ENCODE peak calls at places on chromosomes 11 and 22, in six cellular contexts. S, D, X, G, U and O are unnamed samples.

GRCh38 chr11:123251656-123252344 is 56.8 kb upstream of the CLMP start:
- DNase-seq in S (peak; percentile 48), G (no peak), X (peak; percentile 30), D (no peak), U (no peak), O (no peak)

GRCh38 chr11:128553662-128554392 is 33.5 kb downstream of the ETS1 start:
- DNase-seq in G (no peak), D (no peak), X (peak; percentile 60), S (no peak), U (peak; percentile 75), O (no peak)

GRCh38 chr22:46066691-46067090 is 83.6 kb upstream of the PPARA start:
- DNase-seq in D (peak; percentile 72), X (no peak), U (no peak), G (peak; percentile 74), S (peak; percentile 70), O (no peak)

GRCh38 chr11:44774131-44774530 is 47.4 kb downstream of the TSPAN18 start:
- DNase-seq in D (no peak), X (peak; percentile 79), U (no peak), G (no peak), S (no peak), O (no peak)

GRCh38 chr11:102473543-102473942 is 21.0 kb upstream of the TMEM123 start:
- DNase-seq in G (no peak), D (no peak), X (no peak), U (no peak), S (peak; percentile 93), O (no peak)

GRCh38 chr11:27705873-27706820 is 5.9 kb upstream of the BDNF start:
- DNase-seq in G (no peak), D (peak; percentile 67), U (peak; percentile 26), X (no peak), S (no peak), O (no peak)

GRCh38 chr11:99682646-99683045 is 661.9 kb downstream of the CNTN5 start:
- DNase-seq in S (no peak), U (no peak), D (no peak), X (no peak), G (no peak), O (no peak)

GRCh38 chr11:111419641-111420327 is 40.7 kb upstream of the POU2AF1 start:
- DNase-seq in D (no peak), X (no peak), G (no peak), S (no peak), U (no peak), O (no peak)

GRCh38 chr11:120358729-120359128 is 22.5 kb downstream of the ARHGEF12 start:
- DNase-seq in U (no peak), S (no peak), D (no peak), G (no peak), X (no peak), O (no peak)

GRCh38 chr11:115760921-115761320 is 256.7 kb upstream of the CADM1 start:
- DNase-seq in D (no peak), X (no peak), S (no peak), U (no peak), G (no peak), O (no peak)

GRCh38 chr11:111413849-111414248 is 34.8 kb upstream of the POU2AF1 start:
- DNase-seq in X (no peak), S (no peak), G (no peak), U (no peak), D (no peak), O (no peak)

GRCh38 chr11:131534031-131534430 is 163.6 kb downstream of the NTM start:
- DNase-seq in G (no peak), X (no peak), D (no peak), S (no peak), U (no peak), O (no peak)

GRCh38 chr11:2213890-2214526 is 42.4 kb upstream of the TH start:
- DNase-seq in U (no peak), X (no peak), S (peak; percentile 15), G (no peak), D (no peak), O (no peak)

GRCh38 chr11:2214527-2215229 is 43.1 kb upstream of the TH start:
- DNase-seq in G (no peak), S (peak; percentile 19), U (no peak), X (no peak), D (no peak), O (no peak)

GRCh38 chr11:2212411-2213251 is 41.0 kb upstream of the TH start:
- DNase-seq in G (no peak), S (peak; percentile 18), X (no peak), D (no peak), U (no peak), O (no peak)

GRCh38 chr11:2215230-2215560 is 43.6 kb upstream of the TH start:
- DNase-seq in G (no peak), U (no peak), S (peak; percentile 16), D (no peak), X (no peak), O (no peak)

GRCh38 chr11:2213384-2213842 is 41.8 kb upstream of the TH start:
- DNase-seq in G (no peak), U (no peak), X (no peak), S (peak; percentile 31), D (no peak), O (no peak)
- H3K36me3 ChIP-seq in G (no peaks in the 10 kb centered on the region), U (no peaks in the 10 kb centered on the region), X (no peaks in the 10 kb centered on the region), S (no peaks in the 10 kb centered on the region), D (no peaks in the 10 kb centered on the region), O (no peaks in the 10 kb centered on the region)

GRCh38 chr11:95434489-95435057 is 203.6 kb upstream of the SESN3 start:
- DNase-seq in U (no peak), D (no peak), X (no peak), G (no peak), S (no peak), O (no peak)
- H3K27ac ChIP-seq in U (no peak overlapping the region), D (no peak overlapping the region), X (no peak overlapping the region), G (no peak overlapping the region), S (no peak overlapping the region), O (no peak overlapping the region)

GRCh38 chr11:68481579-68482240 is 21.2 kb downstream of the PPP6R3 start:
- DNase-seq in S (no peak), D (no peak), G (no peak), X (no peak), U (no peak), O (no peak)

GRCh38 chr11:68480855-68481510 is 20.4 kb downstream of the PPP6R3 start:
- DNase-seq in D (no peak), G (no peak), S (no peak), U (no peak), X (no peak), O (no peak)

GRCh38 chr11:68479390-68479789 is 18.8 kb downstream of the PPP6R3 start:
- DNase-seq in U (no peak), G (no peak), X (no peak), S (no peak), D (no peak), O (no peak)

DNA sequence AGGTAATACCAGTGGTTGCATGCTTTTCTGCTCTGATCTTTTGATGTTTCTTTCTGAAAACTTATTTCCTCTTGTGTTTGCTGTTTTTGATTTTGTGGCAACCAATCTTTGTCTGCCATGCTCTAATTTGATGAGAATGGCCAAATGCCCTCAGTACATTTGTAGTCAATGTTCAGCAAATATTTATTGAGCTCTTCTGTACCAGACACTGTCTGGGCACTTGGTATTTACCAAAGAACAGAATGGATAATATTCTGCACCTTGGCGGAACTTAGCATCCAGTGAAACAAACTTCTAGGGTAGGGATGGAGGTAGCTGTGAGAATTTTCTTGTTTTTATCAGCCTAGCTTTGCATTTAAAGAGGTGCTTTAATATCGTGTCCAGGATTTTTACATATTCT is 19.6 kb downstream of the PPP6R3 start:
- DNase-seq in G (no peak), X (no peak), D (no peak), S (no peak), U (no peak), O (no peak)
- H3K36me3 ChIP-seq in G (peaks cover 2% of the 10 kb centered on the region), X (peaks cover 5% of the 10 kb centered on the region), D (no peaks in the 10 kb centered on the region), S (no peaks in the 10 kb centered on the region), U (peaks cover 76% of the 10 kb centered on the region), O (no peaks in the 10 kb centered on the region)

DNA sequence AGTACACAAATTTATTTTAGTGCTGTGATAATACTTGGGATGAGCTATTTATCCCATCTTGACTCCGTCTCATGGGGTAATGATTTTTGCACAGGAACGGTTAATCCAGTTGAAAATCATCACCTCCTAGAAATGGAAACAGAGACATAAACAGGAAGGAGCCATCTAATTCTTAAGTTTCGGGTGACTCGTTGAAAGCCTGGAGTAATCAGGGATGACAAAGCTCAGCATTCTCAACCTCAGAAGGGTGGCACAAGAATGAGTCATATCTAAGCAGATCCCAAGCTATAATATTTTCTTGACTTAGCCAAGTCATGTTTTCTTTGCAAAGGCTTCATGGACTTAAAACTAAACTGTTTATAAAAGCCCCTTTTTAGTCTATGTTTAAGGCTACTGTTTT is 280.8 kb upstream of the CCDC90B start:
- DNase-seq in S (no peak), G (peak; percentile 49), U (no peak), X (no peak), D (peak; percentile 69), O (no peak)
- H3K27ac ChIP-seq in S (no peak overlapping the region), G (no peak overlapping the region), U (no peak overlapping the region), X (no peak overlapping the region), D (no peak overlapping the region), O (no peak overlapping the region)

GRCh38 chr22:22216450-22216959 is 28.1 kb upstream of the VPREB1 start:
- DNase-seq in G (no peak), D (no peak), S (no peak), X (no peak), U (no peak), O (no peak)
- H3K36me3 ChIP-seq in G (no peaks in the 10 kb centered on the region), D (no peaks in the 10 kb centered on the region), S (no peaks in the 10 kb centered on the region), X (no peaks in the 10 kb centered on the region), U (no peaks in the 10 kb centered on the region), O (no peaks in the 10 kb centered on the region)

GRCh38 chr22:28906312-28906711 is 22.9 kb downstream of the ZNRF3 start:
- DNase-seq in G (no peak), U (no peak), X (no peak), D (no peak), S (no peak), O (no peak)
- H3K27ac ChIP-seq in G (no peak overlapping the region), U (no peak overlapping the region), X (no peak overlapping the region), D (no peak overlapping the region), S (no peak overlapping the region), O (no peak overlapping the region)

GRCh38 chr22:20571078-20571503 is 63.7 kb downstream of the MED15 start:
- DNase-seq in G (no peak), D (no peak), X (no peak), U (no peak), S (no peak), O (no peak)
- H3K36me3 ChIP-seq in G (peaks cover 40% of the 10 kb centered on the region), D (peaks cover 42% of the 10 kb centered on the region), X (peaks cover 90% of the 10 kb centered on the region), U (peaks cover 86% of the 10 kb centered on the region), S (peaks cover 52% of the 10 kb centered on the region), O (peaks cover 61% of the 10 kb centered on the region)

DNA sequence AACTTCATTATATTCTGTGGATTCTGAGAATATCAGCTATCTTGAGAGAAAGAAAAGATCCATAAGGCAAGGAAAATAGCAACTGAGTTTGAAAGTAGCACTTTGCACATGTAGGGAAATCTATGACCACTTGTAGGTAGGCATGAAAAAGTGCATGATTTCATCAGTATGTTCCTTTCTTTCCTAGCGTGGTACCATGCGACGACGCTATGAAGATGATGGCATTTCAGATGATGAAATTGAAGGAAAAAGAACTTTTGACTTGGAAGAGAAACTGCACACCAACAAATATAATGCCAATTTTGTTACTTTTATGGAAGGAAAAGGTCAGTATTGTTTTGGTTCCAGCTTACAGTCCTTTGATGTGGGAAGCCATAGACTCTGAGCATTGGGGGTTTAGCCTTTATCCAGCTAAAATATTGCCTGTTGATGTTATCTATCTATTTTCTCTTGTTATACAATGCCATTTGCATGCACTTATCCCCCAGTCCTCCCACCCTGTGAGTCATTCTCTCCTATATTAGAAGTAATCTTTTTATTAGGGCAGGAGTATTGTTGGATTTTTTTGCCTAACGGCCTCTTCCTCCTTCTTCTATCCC is 60.9 kb downstream of the KDM2A start:
- DNase-seq in D (peak; percentile 69), U (no peak), S (no peak), X (no peak), G (no peak), O (no peak)
- H3K27ac ChIP-seq in D (no peak overlapping the region), U (no peak overlapping the region), S (no peak overlapping the region), X (no peak overlapping the region), G (no peak overlapping the region), O (no peak overlapping the region)